ENCODE peak calls at places on chromosomes 1 and 21, in ten cellular contexts. Z is fibroblast of mammary gland; K is CD4-positive, alpha-beta T cell; U is astrocyte of the spinal cord; P is transverse colon; H is cardiac fibroblast; N is omental fat pad; R is upper lobe of right lung; L is right lobe of liver; J is NB4. M is an unnamed sample.

GRCh38 chr1:59498640-59499039 is 201.7 kb downstream of the FGGY start:
- DNase-seq in N (no peak), P (no peak), J (peak; percentile 51), L (no peak), Z (peak; percentile 75), R (no peak), K (no peak), U (peak; percentile 42), H (peak; percentile 50), M (no peak)

GRCh38 chr21:45556645-45557601 is 14.7 kb upstream of the SLC19A1 start:
- DNase-seq in R (peak; percentile 71), Z (peak; percentile 47), J (peak; percentile 73), L (peak; percentile 90), H (no peak), U (no peak), N (no peak), K (no peak), P (no peak), M (peak; percentile 51)

GRCh38 chr21:26288033-26288432 is 117.5 kb upstream of the APP start:
- DNase-seq in K (no peak), P (no peak), N (no peak), H (no peak), Z (no peak), R (no peak), U (no peak), J (no peak), L (no peak), M (no peak)

GRCh38 chr1:75502776-75503175 is 108.1 kb downstream of the SLC44A5 start:
- DNase-seq in K (no peak), U (peak; percentile 78), Z (no peak), P (no peak), N (no peak), J (no peak), L (no peak), H (peak; percentile 47), R (no peak), M (no peak)

GRCh38 chr1:171467626-171468025 is 17.7 kb upstream of the PRRC2C start:
- DNase-seq in N (no peak), H (no peak), J (no peak), U (no peak), P (no peak), K (no peak), R (no peak), Z (no peak), L (no peak), M (no peak)

GRCh38 chr1:246394121-246394520 is 113.0 kb downstream of the SMYD3 start:
- DNase-seq in R (no peak), L (no peak), J (no peak), H (no peak), U (no peak), N (no peak), Z (no peak), K (no peak), P (no peak), M (no peak)

GRCh38 chr1:172360511-172360910 is 60.0 kb upstream of the C1orf105 start:
- DNase-seq in L (no peak), U (peak; percentile 6), K (no peak), Z (no peak), J (no peak), H (no peak), N (no peak), P (no peak), R (no peak), M (no peak)

GRCh38 chr21:37784591-37785318 is 131.5 kb downstream of the KCNJ6 start:
- DNase-seq in L (no peak), K (no peak), N (no peak), U (no peak), H (no peak), P (no peak), R (no peak), Z (no peak), J (no peak), M (no peak)

GRCh38 chr1:23462766-23463165 is 21.2 kb downstream of the ASAP3 start:
- DNase-seq in Z (no peak), U (no peak), K (no peak), P (no peak), H (no peak), J (no peak), R (no peak), L (no peak), N (no peak), M (no peak)

GRCh38 chr1:205255941-205256780 is 28.4 kb downstream of the TMCC2 start:
- DNase-seq in Z (peak; percentile 78), K (peak; percentile 77), L (peak; percentile 88), P (peak; percentile 93), J (peak; percentile 85), R (peak; percentile 92), U (peak; percentile 80), N (peak; percentile 89), H (peak; percentile 90), M (peak; percentile 89)

GRCh38 chr21:26120833-26121232 is 49.7 kb downstream of the APP start:
- DNase-seq in H (peak; percentile 26), N (no peak), K (no peak), J (no peak), L (no peak), P (no peak), Z (peak; percentile 38), U (no peak), R (no peak), M (no peak)

GRCh38 chr1:71015745-71016144 is 31.9 kb downstream of the PTGER3 start:
- DNase-seq in H (no peak), L (no peak), N (no peak), J (no peak), K (no peak), P (no peak), R (no peak), Z (peak; percentile 21), U (no peak), M (no peak)

GRCh38 chr1:20486457-20487235 is 636 bp upstream of the CAMK2N1 start:
- DNase-seq in R (peak; percentile 78), Z (peak; percentile 64), K (no peak), N (peak; percentile 38), L (peak; percentile 82), U (peak; percentile 57), J (no peak), P (peak; percentile 91), H (peak; percentile 81), M (peak; percentile 66)

DNA sequence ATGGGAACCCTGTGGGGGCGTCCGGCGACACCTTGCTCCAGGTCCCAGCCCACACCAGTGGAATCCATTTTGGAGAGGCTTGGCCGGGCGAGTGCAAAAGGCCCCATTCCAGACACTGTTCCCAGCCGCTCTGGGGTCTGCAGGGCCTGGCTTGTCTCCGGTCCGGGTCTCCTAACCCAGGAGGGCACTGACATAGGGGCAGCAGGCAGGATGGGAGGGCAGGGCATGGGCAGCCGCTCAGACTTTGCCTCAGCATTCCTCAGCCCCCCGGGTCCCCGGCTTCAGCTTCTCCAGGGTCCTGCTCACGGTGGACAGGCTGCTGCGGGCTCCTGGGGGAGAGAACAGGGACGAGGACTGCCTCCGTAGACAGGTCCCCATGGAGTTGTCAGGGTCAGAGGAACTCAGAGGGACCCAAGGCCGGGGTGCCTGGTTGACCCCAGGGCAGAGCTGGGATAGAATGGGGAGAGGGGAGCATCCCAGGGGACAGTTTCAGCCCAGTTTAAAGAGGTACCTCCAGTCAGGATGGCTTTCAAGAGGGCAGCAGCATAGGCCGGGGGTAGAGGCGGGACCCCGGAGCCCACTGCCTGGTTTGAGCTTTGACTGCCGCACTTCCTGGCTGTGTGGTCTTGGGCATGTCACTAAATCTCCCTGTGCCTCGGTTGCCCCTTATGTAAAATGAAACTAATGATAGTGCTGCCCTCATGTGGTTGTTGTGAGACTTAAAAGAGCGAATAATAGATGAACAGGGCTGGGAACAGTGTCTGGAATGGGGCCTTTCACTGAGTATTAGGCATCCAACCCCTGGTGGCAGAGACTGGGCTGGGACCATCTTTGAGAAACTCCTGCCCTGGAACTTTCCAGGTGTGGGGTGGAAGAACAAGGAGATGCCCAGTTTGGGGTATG is 3.7 kb downstream of the KNCN start:
- DNase-seq in R (no peak), Z (peak; percentile 67), H (peak; percentile 72), K (no peak), U (peak; percentile 56), J (peak; percentile 57), N (no peak), L (peak; percentile 43), P (no peak), M (no peak)
- TF ChIP-seq CTCF in R (peak; percentile 48), Z (peak; percentile 41), H (peak; percentile 47), K (no peak), U (peak; percentile 48), J (peak; percentile 27), N (no peak), L (peak; percentile 44), P (peak; percentile 44), M (peak; percentile 34)

GRCh38 chr21:27565418-27565817 is 598.5 kb upstream of the ADAMTS5 start:
- DNase-seq in H (no peak), K (no peak), Z (no peak), L (no peak), J (no peak), U (no peak), R (no peak), P (no peak), N (no peak), M (no peak)
- TF ChIP-seq CTCF in H (no peak), K (no peak), Z (no peak), L (no peak), J (no peak), U (peak; percentile 4), R (no peak), P (no peak), N (no peak), M (no peak)

DNA sequence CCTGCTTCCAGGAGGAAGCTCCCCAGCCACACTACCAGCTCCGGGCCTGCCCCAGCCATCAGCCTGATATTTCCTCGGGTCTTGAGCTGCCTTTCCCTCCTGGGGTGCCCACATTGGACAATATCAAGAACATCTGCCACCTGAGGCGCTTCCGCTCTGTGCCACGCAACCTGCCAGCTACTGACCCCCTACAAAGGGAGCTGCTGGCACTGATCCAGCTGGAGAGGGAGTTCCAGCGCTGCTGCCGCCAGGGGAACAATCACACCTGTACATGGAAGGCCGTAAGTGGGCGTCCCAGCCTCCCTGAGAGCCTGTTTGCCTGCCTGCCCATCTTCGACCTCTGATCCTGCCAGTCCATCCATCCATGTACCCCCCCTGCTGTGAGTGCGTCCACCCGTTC is 3.6 kb downstream of the ECM1 start:
- DNase-seq in R (no peak), N (no peak), J (no peak), P (no peak), K (no peak), Z (no peak), L (peak; percentile 50), U (no peak), H (no peak), M (peak; percentile 41)
- TF ChIP-seq CTCF in R (no peak), N (no peak), J (no peak), P (no peak), K (no peak), Z (no peak), L (no peak), U (no peak), H (no peak), M (no peak)

GRCh38 chr1:160400284-160400645 is at the start of gene VANGL2:
- DNase-seq in H (peak; percentile 76), N (no peak), J (peak; percentile 48), Z (peak; percentile 5), U (peak; percentile 67), L (no peak), R (peak; percentile 80), K (peak; percentile 35), P (peak; percentile 83), M (peak; percentile 73)
- TF ChIP-seq CTCF in H (no peak), N (no peak), J (no peak), Z (no peak), U (no peak), L (no peak), R (no peak), K (no peak), P (no peak), M (no peak)

GRCh38 chr1:31065310-31066217 is at the start of gene PUM1:
- DNase-seq in P (peak; percentile 99), K (peak; percentile 98), Z (peak; percentile 95), U (peak; percentile 98), H (peak; percentile 98), R (peak; percentile 99), N (peak; percentile 96), L (peak; percentile 100), J (peak; percentile 99), M (peak; percentile 100)
- TF ChIP-seq CTCF in P (no peak), K (no peak), Z (no peak), U (no peak), H (no peak), R (peak; percentile 8), N (no peak), L (peak; percentile 11), J (no peak), M (no peak)